ENCODE peak calls at places on chromosomes 5 and 9, in four cellular contexts. R is WTC11, V is K562, J is HepG2. L is an unnamed sample.
A peak's percentile ranks its signal among the peaks of the same experiment; 100 is the strongest.

GRCh38 chr5:10789726-10790125 is 28.7 kb upstream of the DAP start:
- DNase-seq in R (no peak), J (no peak), V (no peak), L (no peak)

GRCh38 chr5:37889612-37890317 is 49.9 kb upstream of the GDNF start:
- DNase-seq in R (no peak), J (no peak), V (no peak), L (no peak)

GRCh38 chr5:137304227-137304874 is 194.8 kb downstream of the SPOCK1 start:
- DNase-seq in J (no peak), V (no peak), R (no peak), L (no peak)

GRCh38 chr5:12624776-12625560 is 720.7 kb upstream of the CTNND2 start:
- DNase-seq in R (peak; percentile 10), J (no peak), V (no peak), L (no peak)

GRCh38 chr5:142748132-142748531 is 22.0 kb upstream of the ARHGAP26 start:
- DNase-seq in R (no peak), J (peak; percentile 53), V (no peak), L (no peak)

GRCh38 chr5:126450388-126450787 is 27.2 kb downstream of the GRAMD2B start:
- DNase-seq in J (no peak), R (no peak), V (peak; percentile 26), L (no peak)

GRCh38 chr9:130372057-130372456 is 72.7 kb upstream of the ASS1 start:
- DNase-seq in J (no peak), V (no peak), R (no peak), L (no peak)

GRCh38 chr9:69645488-69645887 is 26.7 kb downstream of the APBA1 start:
- DNase-seq in R (peak; percentile 13), J (no peak), V (no peak), L (no peak)

GRCh38 chr9:107024193-107024592 is 161.2 kb downstream of the ZNF462 start:
- DNase-seq in J (no peak), V (no peak), R (no peak), L (no peak)

GRCh38 chr5:19001527-19001926 is 986.5 kb downstream of the CDH18 start:
- DNase-seq in R (no peak), V (no peak), J (no peak), L (no peak)

GRCh38 chr9:87375397-87376073 is 122.1 kb upstream of the DAPK1 start:
- DNase-seq in J (peak; percentile 16), R (no peak), V (no peak), L (no peak)

GRCh38 chr9:94894111-94894699 is 167.7 kb downstream of the AOPEP start:
- DNase-seq in R (no peak), J (no peak), V (no peak), L (no peak)

GRCh38 chr5:127867006-127867788 is 164.0 kb downstream of the CCDC192 start:
- DNase-seq in V (no peak), J (no peak), R (no peak), L (no peak)

GRCh38 chr9:101028346-101029299 is at the start of gene PLPPR1:
- DNase-seq in R (peak; percentile 77), J (peak; percentile 89), V (no peak), L (peak; percentile 79)

GRCh38 chr9:36029765-36030528 is 6.8 kb upstream of the RECK start:
- DNase-seq in R (no peak), V (no peak), J (no peak), L (no peak)

GRCh38 chr9:14304242-14304641 is 9.7 kb downstream of the NFIB start:
- DNase-seq in V (no peak), J (no peak), R (no peak), L (no peak)

GRCh38 chr9:112863781-112864180 is 26.9 kb downstream of the SLC46A2 start:
- DNase-seq in R (no peak), J (no peak), V (no peak), L (no peak)

GRCh38 chr5:142637871-142638270 is 48.0 kb downstream of the FGF1 start:
- DNase-seq in R (no peak), V (no peak), J (no peak), L (no peak)

GRCh38 chr9:114224247-114224610 is 68.9 kb downstream of the COL27A1 start:
- DNase-seq in V (no peak), R (no peak), J (peak; percentile 53), L (no peak)

GRCh38 chr5:126354857-126355731 is 68.1 kb upstream of the GRAMD2B start:
- DNase-seq in J (no peak), V (no peak), R (no peak), L (no peak)

GRCh38 chr9:21542780-21543179 is 60.7 kb upstream of the IFNE start:
- DNase-seq in R (no peak), J (no peak), V (no peak), L (no peak)

GRCh38 chr5:149371296-149371962 is 7.7 kb downstream of the IL17B start:
- DNase-seq in J (peak; percentile 61), V (peak; percentile 80), R (peak; percentile 79), L (peak; percentile 76)
- TF ChIP-seq ELF4 in J (no peak), V (no peak), R (no peak), L (no peak)

GRCh38 chr5:107671742-107672211 is 1.0 kb upstream of the EFNA5 start:
- DNase-seq in J (no peak), V (no peak), R (no peak), L (peak; percentile 38)
- TF ChIP-seq ELF4 in J (no peak), V (no peak), R (no peak), L (no peak)

GRCh38 chr5:177982072-177982727 is 13.8 kb downstream of the PROP1 start:
- DNase-seq in V (no peak), R (peak; percentile 82), J (peak; percentile 7), L (peak; percentile 60)
- TF ChIP-seq ELF4 in V (no peak), R (no peak), J (no peak), L (no peak)

GRCh38 chr5:179194201-179194910 is 134.2 kb downstream of the ZNF354C start:
- DNase-seq in V (no peak), R (peak; percentile 9), J (no peak), L (no peak)

GRCh38 chr5:179195561-179196419 is 135.6 kb downstream of the ZNF354C start:
- DNase-seq in R (peak; percentile 6), V (no peak), J (no peak), L (no peak)

GRCh38 chr5:179198865-179199645 is 138.9 kb downstream of the ZNF354C start:
- DNase-seq in V (no peak), R (no peak), J (no peak), L (no peak)

GRCh38 chr5:179194941-179195381 is 134.8 kb downstream of the ZNF354C start:
- DNase-seq in J (no peak), R (peak; percentile 11), V (no peak), L (no peak)

GRCh38 chr5:179196420-179197079 is 136.4 kb downstream of the ZNF354C start:
- DNase-seq in R (no peak), V (no peak), J (no peak), L (no peak)
- TF ChIP-seq ELF4 in R (no peak), V (no peak), J (no peak), L (no peak)

GRCh38 chr5:91957671-91958070 is 574.6 kb upstream of the ARRDC3 start:
- DNase-seq in J (no peak), R (no peak), V (no peak), L (no peak)

GRCh38 chr5:91950328-91950727 is 567.2 kb upstream of the ARRDC3 start:
- DNase-seq in V (no peak), J (no peak), R (no peak), L (no peak)

GRCh38 chr5:91956738-91957137 is 573.6 kb upstream of the ARRDC3 start:
- DNase-seq in V (no peak), R (no peak), J (no peak), L (no peak)

DNA sequence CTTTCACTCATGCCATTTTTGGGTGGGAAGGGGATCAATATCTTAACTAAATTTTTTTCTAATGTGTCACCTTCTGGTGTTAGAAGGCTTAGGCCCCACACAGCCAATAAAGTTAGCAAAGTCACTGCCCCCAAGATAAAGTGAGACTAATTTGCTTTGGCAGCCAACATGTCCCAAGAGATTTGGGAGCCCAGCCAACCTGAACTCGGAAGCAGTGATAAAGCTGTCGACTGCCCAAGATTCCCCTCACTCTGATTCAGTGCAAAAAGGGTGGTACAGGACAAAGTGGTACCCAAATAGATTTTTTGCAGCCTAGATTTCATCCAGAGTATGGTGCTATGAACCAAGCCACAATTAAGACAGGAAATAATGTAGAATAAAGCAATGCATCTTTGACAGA is 572.5 kb upstream of the ARRDC3 start:
- DNase-seq in R (no peak), J (no peak), V (no peak), L (peak; percentile 7)
- TF ChIP-seq ELF4 in R (no peak), J (no peak), V (no peak), L (no peak)

GRCh38 chr9:128634651-128635262 is 21.9 kb downstream of the DYNC2I2 start:
- DNase-seq in V (no peak), R (no peak), J (no peak), L (no peak)
- TF ChIP-seq ELF4 in V (no peak), R (no peak), J (no peak), L (no peak)

GRCh38 chr5:129903466-129904101 is 681 bp upstream of the CHSY3 start:
- DNase-seq in R (no peak), V (no peak), J (no peak), L (peak; percentile 7)

GRCh38 chr5:129904667-129905466 is 602 bp downstream of the CHSY3 start:
- DNase-seq in V (no peak), J (no peak), R (peak; percentile 30), L (peak; percentile 20)

GRCh38 chr5:129902806-129903205 is 1.5 kb upstream of the CHSY3 start:
- DNase-seq in J (no peak), V (no peak), R (no peak), L (no peak)

GRCh38 chr5:129905467-129906176 is 1.4 kb downstream of the CHSY3 start:
- DNase-seq in J (no peak), V (no peak), R (peak; percentile 43), L (peak; percentile 11)

GRCh38 chr5:129904102-129904666 is at the start of gene CHSY3:
- DNase-seq in R (peak; percentile 78), J (peak; percentile 25), V (peak; percentile 14), L (peak; percentile 70)
- TF ChIP-seq ELF4 in R (no peak), J (no peak), V (no peak), L (no peak)

GRCh38 chr5:61673007-61673735 is 341.1 kb downstream of the ZSWIM6 start:
- DNase-seq in R (no peak), J (no peak), V (no peak), L (no peak)
- TF ChIP-seq ELF4 in R (no peak), J (no peak), V (no peak), L (no peak)

GRCh38 chr5:122404653-122405362 is 92.8 kb downstream of the SNCAIP start:
- DNase-seq in V (no peak), R (no peak), J (no peak), L (no peak)
- TF ChIP-seq ELF4 in V (no peak), R (no peak), J (no peak), L (no peak)